ENCODE peak calls at places on chromosome 16, in six cellular contexts. G is activated CD4-positive, alpha-beta T cell treated with anti-CD3 and anti-CD28 coated beads, Interleukin-2, amount 10 ng/mL, durations not matched to agents 7 days and 5 days; I is pancreas; L is fibroblast of pulmonary artery; F is lung; J is T-helper 17 cell. C is an unnamed sample.

GRCh38 chr16:89562027-89562599 is 1.6 kb downstream of the RPL13 start:
- DNase-seq in J (no peak), L (no peak), I (no peak), G (no peak), F (no peak), C (no peak)

GRCh38 chr16:24035127-24035842 is 199.5 kb downstream of the PRKCB start:
- DNase-seq in F (no peak), G (peak), I (no peak), L (no peak), J (no peak), C (no peak)

GRCh38 chr16:49466529-49466831 is 92.9 kb downstream of the C16orf78 start:
- DNase-seq in F (peak), L (no peak), I (no peak), G (no peak), J (no peak), C (no peak)

GRCh38 chr16:89200124-89200849 is at the start of gene SLC22A31:
- DNase-seq in L (no peak), F (peak), G (no peak), J (no peak), I (peak), C (no peak)

GRCh38 chr16:1823821-1824220 is 2.8 kb downstream of the HAGH start:
- DNase-seq in I (no peak), G (peak), J (no peak), F (no peak), L (peak), C (peak)

GRCh38 chr16:22053921-22054341 is 38.4 kb upstream of the VWA3A start:
- DNase-seq in J (no peak), L (no peak), F (no peak), G (no peak), I (no peak), C (no peak)

GRCh38 chr16:87235810-87236515 is 81.2 kb downstream of the C16orf95 start:
- DNase-seq in L (no peak), F (no peak), I (no peak), J (no peak), G (peak), C (no peak)

GRCh38 chr16:28208824-28209223 is 2.9 kb downstream of the XPO6 start:
- DNase-seq in L (no peak), F (no peak), G (no peak), J (no peak), I (no peak), C (no peak)

GRCh38 chr16:54286330-54287017 is at the start of gene IRX3:
- DNase-seq in L (peak), G (no peak), J (no peak), F (peak), I (peak), C (peak)

GRCh38 chr16:24988593-24989338 is 26.4 kb downstream of the ARHGAP17 start:
- DNase-seq in I (peak), L (peak), G (no peak), F (no peak), J (no peak), C (peak)

GRCh38 chr16:81778861-81779539 is at the start of gene PLCG2:
- DNase-seq in L (peak), J (peak), F (peak), I (peak), G (peak), C (no peak)

GRCh38 chr16:64933890-64934289 is 188.0 kb downstream of the CDH11 start:
- DNase-seq in F (no peak), L (no peak), I (no peak), J (no peak), G (no peak), C (peak)

GRCh38 chr16:29719063-29719462 is 26.7 kb downstream of the C16orf54 start:
- DNase-seq in L (no peak), F (no peak), G (no peak), I (no peak), J (no peak), C (no peak)

GRCh38 chr16:66290431-66290830 is 76.1 kb upstream of the CDH5 start:
- DNase-seq in I (no peak), G (no peak), F (no peak), L (no peak), J (no peak), C (no peak)

GRCh38 chr16:50210266-50211038 is 55.9 kb upstream of the ADCY7 start:
- DNase-seq in G (peak), L (peak), I (peak), J (no peak), F (peak), C (peak)

GRCh38 chr16:8863594-8864424 is 5.0 kb downstream of the CARHSP1 start:
- DNase-seq in L (no peak), J (no peak), F (no peak), I (peak), G (no peak), C (no peak)

C was measured in IMR-90.